ENCODE peak calls at places on chromosomes 3 and 15, in eight cellular contexts. One of them, this sample, is unnamed.
A peak's percentile ranks its signal among the peaks of the same experiment; 100 is the strongest.

GRCh38 chr3:100033814-100034490 is 80.3 kb downstream of the FILIP1L start:
- DNase-seq in amniotic stem cell: no peak
- DNase-seq in D341Med: no peak
- DNase-seq in RWPE1: no peak
- DNase-seq in ovary: no peak
- DNase-seq in naive thymus-derived CD4-positive, alpha-beta T cell: no peak
- DNase-seq in neuronal stem cell: no peak
- DNase-seq in kidney epithelial cell: no peak
- DNase-seq in this sample: no peak

GRCh38 chr3:184209146-184209923 is 20.1 kb upstream of the VWA5B2 start:
- DNase-seq in amniotic stem cell: no peak
- DNase-seq in D341Med: no peak
- DNase-seq in RWPE1: no peak
- DNase-seq in ovary: peak; percentile 50
- DNase-seq in naive thymus-derived CD4-positive, alpha-beta T cell: no peak
- DNase-seq in neuronal stem cell: no peak
- DNase-seq in kidney epithelial cell: no peak
- DNase-seq in this sample: no peak

GRCh38 chr3:161691677-161692076 is 195.1 kb downstream of the OTOL1 start:
- DNase-seq in amniotic stem cell: no peak
- DNase-seq in D341Med: no peak
- DNase-seq in RWPE1: no peak
- DNase-seq in ovary: no peak
- DNase-seq in naive thymus-derived CD4-positive, alpha-beta T cell: no peak
- DNase-seq in neuronal stem cell: no peak
- DNase-seq in kidney epithelial cell: no peak
- DNase-seq in this sample: no peak

GRCh38 chr15:95687056-95687455 is 643.4 kb upstream of the NR2F2 start:
- DNase-seq in amniotic stem cell: no peak
- DNase-seq in D341Med: no peak
- DNase-seq in RWPE1: no peak
- DNase-seq in ovary: no peak
- DNase-seq in naive thymus-derived CD4-positive, alpha-beta T cell: no peak
- DNase-seq in neuronal stem cell: no peak
- DNase-seq in kidney epithelial cell: no peak
- DNase-seq in this sample: no peak

GRCh38 chr3:71847794-71848193 is 62.8 kb upstream of the PROK2 start:
- DNase-seq in amniotic stem cell: no peak
- DNase-seq in D341Med: no peak
- DNase-seq in RWPE1: no peak
- DNase-seq in ovary: no peak
- DNase-seq in naive thymus-derived CD4-positive, alpha-beta T cell: no peak
- DNase-seq in neuronal stem cell: no peak
- DNase-seq in kidney epithelial cell: no peak
- DNase-seq in this sample: no peak

GRCh38 chr15:100115711-100116090 is 226.1 kb downstream of the ADAMTS17 start:
- DNase-seq in amniotic stem cell: no peak
- DNase-seq in D341Med: no peak
- DNase-seq in RWPE1: peak; percentile 78
- DNase-seq in ovary: no peak
- DNase-seq in naive thymus-derived CD4-positive, alpha-beta T cell: no peak
- DNase-seq in neuronal stem cell: no peak
- DNase-seq in kidney epithelial cell: no peak
- DNase-seq in this sample: no peak

GRCh38 chr3:57917611-57918010 is 90.6 kb upstream of the FLNB start:
- DNase-seq in amniotic stem cell: no peak
- DNase-seq in D341Med: no peak
- DNase-seq in RWPE1: no peak
- DNase-seq in ovary: no peak
- DNase-seq in naive thymus-derived CD4-positive, alpha-beta T cell: no peak
- DNase-seq in neuronal stem cell: no peak
- DNase-seq in kidney epithelial cell: no peak
- DNase-seq in this sample: no peak

GRCh38 chr3:112514527-112515128 is 15.4 kb upstream of the BTLA start:
- DNase-seq in amniotic stem cell: no peak
- DNase-seq in D341Med: no peak
- DNase-seq in RWPE1: no peak
- DNase-seq in ovary: no peak
- DNase-seq in naive thymus-derived CD4-positive, alpha-beta T cell: no peak
- DNase-seq in neuronal stem cell: no peak
- DNase-seq in kidney epithelial cell: no peak
- DNase-seq in this sample: no peak

GRCh38 chr15:30924353-30924752 is 20.6 kb downstream of the FAN1 start:
- DNase-seq in amniotic stem cell: no peak
- DNase-seq in D341Med: no peak
- DNase-seq in RWPE1: no peak
- DNase-seq in ovary: no peak
- DNase-seq in naive thymus-derived CD4-positive, alpha-beta T cell: no peak
- DNase-seq in neuronal stem cell: no peak
- DNase-seq in kidney epithelial cell: no peak
- DNase-seq in this sample: no peak

GRCh38 chr3:18443670-18444596 is 18.8 kb upstream of the SATB1 start:
- DNase-seq in amniotic stem cell: no peak
- DNase-seq in D341Med: peak; percentile 35
- DNase-seq in RWPE1: no peak
- DNase-seq in ovary: peak; percentile 20
- DNase-seq in naive thymus-derived CD4-positive, alpha-beta T cell: no peak
- DNase-seq in neuronal stem cell: no peak
- DNase-seq in kidney epithelial cell: no peak
- DNase-seq in this sample: no peak

GRCh38 chr3:55521086-55522060 is 34.3 kb upstream of the WNT5A start:
- DNase-seq in amniotic stem cell: no peak
- DNase-seq in D341Med: no peak
- DNase-seq in RWPE1: no peak
- DNase-seq in ovary: no peak
- DNase-seq in naive thymus-derived CD4-positive, alpha-beta T cell: no peak
- DNase-seq in neuronal stem cell: no peak
- DNase-seq in kidney epithelial cell: no peak
- DNase-seq in this sample: no peak

GRCh38 chr3:39440316-39440715 is 27.2 kb upstream of the MOBP start:
- DNase-seq in amniotic stem cell: no peak
- DNase-seq in D341Med: no peak
- DNase-seq in RWPE1: no peak
- DNase-seq in ovary: no peak
- DNase-seq in naive thymus-derived CD4-positive, alpha-beta T cell: no peak
- DNase-seq in neuronal stem cell: no peak
- DNase-seq in kidney epithelial cell: no peak
- DNase-seq in this sample: no peak

GRCh38 chr15:90154861-90155626 is 46.1 kb upstream of the SEMA4B start:
- DNase-seq in amniotic stem cell: no peak
- DNase-seq in D341Med: no peak
- DNase-seq in RWPE1: no peak
- DNase-seq in ovary: no peak
- DNase-seq in naive thymus-derived CD4-positive, alpha-beta T cell: no peak
- DNase-seq in neuronal stem cell: no peak
- DNase-seq in kidney epithelial cell: no peak
- DNase-seq in this sample: no peak

GRCh38 chr3:160719710-160720109 is 36.3 kb upstream of the PPM1L start:
- DNase-seq in amniotic stem cell: no peak
- DNase-seq in D341Med: no peak
- DNase-seq in RWPE1: no peak
- DNase-seq in ovary: no peak
- DNase-seq in naive thymus-derived CD4-positive, alpha-beta T cell: no peak
- DNase-seq in neuronal stem cell: no peak
- DNase-seq in kidney epithelial cell: no peak
- DNase-seq in this sample: no peak

GRCh38 chr3:4425707-4426106 is 41.4 kb downstream of the SUMF1 start:
- DNase-seq in amniotic stem cell: no peak
- DNase-seq in D341Med: no peak
- DNase-seq in RWPE1: no peak
- DNase-seq in ovary: no peak
- DNase-seq in naive thymus-derived CD4-positive, alpha-beta T cell: no peak
- DNase-seq in neuronal stem cell: no peak
- DNase-seq in kidney epithelial cell: no peak
- DNase-seq in this sample: no peak

GRCh38 chr15:33145447-33145846 is 49.1 kb downstream of the FMN1 start:
- DNase-seq in amniotic stem cell: no peak
- DNase-seq in D341Med: no peak
- DNase-seq in RWPE1: peak; percentile 87
- DNase-seq in ovary: no peak
- DNase-seq in naive thymus-derived CD4-positive, alpha-beta T cell: no peak
- DNase-seq in neuronal stem cell: no peak
- DNase-seq in kidney epithelial cell: no peak
- DNase-seq in this sample: no peak

GRCh38 chr3:176514297-176514696 is 683.0 kb downstream of the TBL1XR1 start:
- DNase-seq in amniotic stem cell: peak; percentile 23
- DNase-seq in D341Med: peak; percentile 34
- DNase-seq in RWPE1: peak; percentile 9
- DNase-seq in ovary: no peak
- DNase-seq in naive thymus-derived CD4-positive, alpha-beta T cell: no peak
- DNase-seq in neuronal stem cell: peak; percentile 27
- DNase-seq in kidney epithelial cell: no peak
- DNase-seq in this sample: peak; percentile 90

GRCh38 chr3:12436514-12437222 is 47.6 kb upstream of the TSEN2 start:
- DNase-seq in amniotic stem cell: no peak
- DNase-seq in D341Med: no peak
- DNase-seq in RWPE1: no peak
- DNase-seq in ovary: no peak
- DNase-seq in naive thymus-derived CD4-positive, alpha-beta T cell: no peak
- DNase-seq in neuronal stem cell: no peak
- DNase-seq in kidney epithelial cell: no peak
- DNase-seq in this sample: no peak

GRCh38 chr15:88331291-88331690 is 74.8 kb upstream of the NTRK3 start:
- DNase-seq in amniotic stem cell: no peak
- DNase-seq in D341Med: peak; percentile 62
- DNase-seq in RWPE1: peak; percentile 69
- DNase-seq in ovary: no peak
- DNase-seq in naive thymus-derived CD4-positive, alpha-beta T cell: no peak
- DNase-seq in neuronal stem cell: peak; percentile 70
- DNase-seq in kidney epithelial cell: no peak
- DNase-seq in this sample: peak; percentile 84

GRCh38 chr3:106088270-106088669 is 219.5 kb upstream of the CBLB start:
- DNase-seq in amniotic stem cell: no peak
- DNase-seq in D341Med: no peak
- DNase-seq in RWPE1: no peak
- DNase-seq in ovary: no peak
- DNase-seq in naive thymus-derived CD4-positive, alpha-beta T cell: no peak
- DNase-seq in neuronal stem cell: no peak
- DNase-seq in kidney epithelial cell: no peak
- DNase-seq in this sample: no peak

GRCh38 chr15:90200534-90201139 is 493 bp upstream of the SEMA4B start:
- DNase-seq in amniotic stem cell: no peak
- DNase-seq in D341Med: peak; percentile 53
- DNase-seq in RWPE1: no peak
- DNase-seq in ovary: no peak
- DNase-seq in naive thymus-derived CD4-positive, alpha-beta T cell: no peak
- DNase-seq in neuronal stem cell: no peak
- DNase-seq in kidney epithelial cell: no peak
- DNase-seq in this sample: peak; percentile 96

GRCh38 chr15:80249973-80250372 is 2.0 kb downstream of the CTXND1 start:
- DNase-seq in amniotic stem cell: no peak
- DNase-seq in D341Med: no peak
- DNase-seq in RWPE1: no peak
- DNase-seq in ovary: no peak
- DNase-seq in naive thymus-derived CD4-positive, alpha-beta T cell: no peak
- DNase-seq in neuronal stem cell: no peak
- DNase-seq in kidney epithelial cell: no peak
- DNase-seq in this sample: no peak

GRCh38 chr3:181302960-181303359 is 313.4 kb upstream of the DNAJC19 start:
- DNase-seq in amniotic stem cell: no peak
- DNase-seq in D341Med: no peak
- DNase-seq in RWPE1: no peak
- DNase-seq in ovary: no peak
- DNase-seq in naive thymus-derived CD4-positive, alpha-beta T cell: no peak
- DNase-seq in neuronal stem cell: no peak
- DNase-seq in kidney epithelial cell: no peak
- DNase-seq in this sample: no peak

GRCh38 chr15:40255033-40255432 is 16.2 kb downstream of the PAK6 start:
- DNase-seq in amniotic stem cell: no peak
- DNase-seq in D341Med: no peak
- DNase-seq in RWPE1: no peak
- DNase-seq in ovary: no peak
- DNase-seq in naive thymus-derived CD4-positive, alpha-beta T cell: no peak
- DNase-seq in neuronal stem cell: no peak
- DNase-seq in kidney epithelial cell: no peak
- DNase-seq in this sample: peak; percentile 26

GRCh38 chr15:38224486-38224885 is 28.1 kb upstream of the SPRED1 start:
- DNase-seq in amniotic stem cell: no peak
- DNase-seq in D341Med: no peak
- DNase-seq in RWPE1: no peak
- DNase-seq in ovary: no peak
- DNase-seq in naive thymus-derived CD4-positive, alpha-beta T cell: no peak
- DNase-seq in neuronal stem cell: no peak
- DNase-seq in kidney epithelial cell: no peak
- DNase-seq in this sample: no peak

GRCh38 chr15:64558460-64559179 is 98.2 kb downstream of the ZNF609 start:
- DNase-seq in amniotic stem cell: no peak
- DNase-seq in D341Med: no peak
- DNase-seq in RWPE1: no peak
- DNase-seq in ovary: no peak
- DNase-seq in naive thymus-derived CD4-positive, alpha-beta T cell: no peak
- DNase-seq in neuronal stem cell: no peak
- DNase-seq in kidney epithelial cell: no peak
- DNase-seq in this sample: no peak

GRCh38 chr3:161291191-161291901 is 70.2 kb downstream of the NMD3 start:
- DNase-seq in amniotic stem cell: no peak
- DNase-seq in D341Med: no peak
- DNase-seq in RWPE1: peak; percentile 73
- DNase-seq in ovary: no peak
- DNase-seq in naive thymus-derived CD4-positive, alpha-beta T cell: no peak
- DNase-seq in neuronal stem cell: no peak
- DNase-seq in kidney epithelial cell: peak; percentile 47
- DNase-seq in this sample: no peak

GRCh38 chr3:31103623-31104180 is 209.2 kb upstream of the GADL1 start:
- DNase-seq in amniotic stem cell: no peak
- DNase-seq in D341Med: no peak
- DNase-seq in RWPE1: no peak
- DNase-seq in ovary: no peak
- DNase-seq in naive thymus-derived CD4-positive, alpha-beta T cell: no peak
- DNase-seq in neuronal stem cell: no peak
- DNase-seq in kidney epithelial cell: no peak
- DNase-seq in this sample: no peak

GRCh38 chr3:53420831-53421230 is 73.5 kb upstream of the DCP1A start:
- DNase-seq in amniotic stem cell: no peak
- DNase-seq in D341Med: no peak
- DNase-seq in RWPE1: no peak
- DNase-seq in ovary: no peak
- DNase-seq in naive thymus-derived CD4-positive, alpha-beta T cell: no peak
- DNase-seq in neuronal stem cell: no peak
- DNase-seq in kidney epithelial cell: no peak
- DNase-seq in this sample: no peak

GRCh38 chr3:182487048-182487447 is 306.3 kb upstream of the ATP11B start:
- DNase-seq in amniotic stem cell: no peak
- DNase-seq in D341Med: no peak
- DNase-seq in RWPE1: no peak
- DNase-seq in ovary: no peak
- DNase-seq in naive thymus-derived CD4-positive, alpha-beta T cell: no peak
- DNase-seq in neuronal stem cell: no peak
- DNase-seq in kidney epithelial cell: no peak
- DNase-seq in this sample: peak; percentile 92

GRCh38 chr3:172685331-172686214 is 25.3 kb downstream of the NCEH1 start:
- DNase-seq in amniotic stem cell: no peak
- DNase-seq in D341Med: no peak
- DNase-seq in RWPE1: peak; percentile 87
- DNase-seq in ovary: no peak
- DNase-seq in naive thymus-derived CD4-positive, alpha-beta T cell: no peak
- DNase-seq in neuronal stem cell: no peak
- DNase-seq in kidney epithelial cell: no peak
- DNase-seq in this sample: no peak

GRCh38 chr3:123080864-123081562 is 14.2 kb downstream of the PDIA5 start:
- DNase-seq in amniotic stem cell: no peak
- DNase-seq in D341Med: no peak
- DNase-seq in RWPE1: no peak
- DNase-seq in ovary: no peak
- DNase-seq in naive thymus-derived CD4-positive, alpha-beta T cell: no peak
- DNase-seq in neuronal stem cell: no peak
- DNase-seq in kidney epithelial cell: no peak
- DNase-seq in this sample: no peak

GRCh38 chr3:176041812-176042211 is 1155.5 kb downstream of the TBL1XR1 start:
- DNase-seq in amniotic stem cell: peak; percentile 30
- DNase-seq in D341Med: no peak
- DNase-seq in RWPE1: no peak
- DNase-seq in ovary: no peak
- DNase-seq in naive thymus-derived CD4-positive, alpha-beta T cell: no peak
- DNase-seq in neuronal stem cell: no peak
- DNase-seq in kidney epithelial cell: no peak
- DNase-seq in this sample: no peak

GRCh38 chr15:93982226-93982641 is 249.1 kb upstream of the MCTP2 start:
- DNase-seq in amniotic stem cell: no peak
- DNase-seq in D341Med: no peak
- DNase-seq in RWPE1: no peak
- DNase-seq in ovary: peak; percentile 60
- DNase-seq in naive thymus-derived CD4-positive, alpha-beta T cell: no peak
- DNase-seq in neuronal stem cell: no peak
- DNase-seq in kidney epithelial cell: no peak
- DNase-seq in this sample: no peak